ENCODE peak calls at places on chromosomes 13 and 19, in ten cellular contexts. Z, S, E, P, K, T, M, W, I and C are unnamed samples.

GRCh38 chr19:19040417-19040816 is 7.0 kb downstream of the ARMC6 start:
- DNase-seq in T (no peak), P (peak; percentile 91), S (peak; percentile 85), M (peak; percentile 50), E (peak; percentile 38), W (no peak), Z (no peak), I (peak; percentile 80), K (peak; percentile 89), C (peak; percentile 61)

GRCh38 chr13:81609335-81609734 is 1268.4 kb upstream of the SPRY2 start:
- DNase-seq in Z (no peak), I (no peak), P (no peak), E (no peak), K (no peak), T (no peak), S (no peak), M (no peak), W (no peak), C (no peak)

GRCh38 chr13:66657165-66657895 is 572.8 kb downstream of the PCDH9 start:
- DNase-seq in S (peak; percentile 80), I (peak; percentile 55), T (peak; percentile 97), W (peak; percentile 25), E (no peak), K (peak; percentile 66), P (peak; percentile 98), Z (peak; percentile 70), M (peak; percentile 58), C (no peak)

GRCh38 chr13:74464656-74465055 is 330.5 kb upstream of the KLF12 start:
- DNase-seq in M (no peak), Z (no peak), W (no peak), P (no peak), I (no peak), K (no peak), S (no peak), T (no peak), E (no peak), C (no peak)

GRCh38 chr13:95050800-95051620 is 250.2 kb downstream of the ABCC4 start:
- DNase-seq in W (no peak), M (no peak), E (no peak), T (no peak), S (no peak), I (no peak), Z (no peak), P (no peak), K (no peak), C (no peak)

GRCh38 chr19:45640849-45641273 is 1.7 kb upstream of the EML2 start:
- DNase-seq in S (peak; percentile 50), K (no peak), E (no peak), T (no peak), P (no peak), I (peak; percentile 58), W (no peak), M (no peak), Z (peak; percentile 77), C (peak; percentile 65)

GRCh38 chr13:96229356-96229755 is 139.4 kb downstream of the HS6ST3 start:
- DNase-seq in W (no peak), P (no peak), M (no peak), K (no peak), T (peak; percentile 38), E (no peak), S (no peak), I (no peak), Z (peak; percentile 48), C (no peak)

GRCh38 chr19:29680447-29680846 is 15.2 kb downstream of the PLEKHF1 start:
- DNase-seq in K (no peak), E (no peak), S (peak; percentile 62), Z (no peak), M (no peak), W (no peak), T (no peak), I (no peak), P (no peak), C (peak; percentile 64)

GRCh38 chr19:48510421-48511268 is 990 bp downstream of the LMTK3 start:
- DNase-seq in T (peak; percentile 43), I (peak; percentile 72), E (peak; percentile 44), K (peak; percentile 82), S (peak; percentile 67), W (no peak), P (peak; percentile 39), M (peak; percentile 79), Z (no peak), C (peak; percentile 71)

GRCh38 chr19:6060600-6061391 is 49.5 kb downstream of the RFX2 start:
- DNase-seq in P (peak; percentile 16), M (no peak), W (no peak), Z (no peak), S (no peak), I (peak; percentile 8), E (no peak), K (no peak), T (peak; percentile 61), C (no peak)

GRCh38 chr13:19089315-19089714 is 92.3 kb downstream of the TUBA3C start:
- DNase-seq in E (no peak), P (no peak), Z (no peak), W (no peak), K (no peak), I (no peak), S (no peak), T (no peak), M (no peak), C (no peak)

GRCh38 chr19:30144794-30145193 is 202.8 kb downstream of the URI1 start:
- DNase-seq in M (no peak), K (no peak), I (no peak), S (no peak), T (no peak), Z (no peak), E (no peak), P (no peak), W (no peak), C (no peak)

GRCh38 chr13:65966991-65967451 is 1263.1 kb downstream of the PCDH9 start:
- DNase-seq in W (peak; percentile 10), E (no peak), P (peak; percentile 45), I (no peak), Z (peak; percentile 60), K (no peak), M (no peak), S (no peak), T (peak; percentile 36), C (no peak)

GRCh38 chr19:5192568-5192967 is 148.0 kb downstream of the PTPRS start:
- DNase-seq in P (no peak), K (no peak), W (no peak), I (no peak), E (no peak), T (no peak), S (no peak), Z (no peak), M (no peak), C (no peak)

GRCh38 chr19:43533546-43534304 is 737 bp downstream of the ZNF575 start:
- DNase-seq in S (peak; percentile 99), I (peak; percentile 97), T (peak; percentile 100), W (peak; percentile 92), E (peak; percentile 99), K (peak; percentile 100), P (peak; percentile 99), M (peak; percentile 99), Z (peak; percentile 98), C (peak; percentile 98)

GRCh38 chr19:43534305-43534612 is 1.3 kb downstream of the ZNF575 start:
- DNase-seq in Z (no peak), I (no peak), T (no peak), S (no peak), W (no peak), M (no peak), K (no peak), P (no peak), E (no peak), C (no peak)

GRCh38 chr19:43534811-43535761 is 2.1 kb downstream of the ZNF575 start:
- DNase-seq in E (peak; percentile 36), I (peak; percentile 72), M (peak; percentile 81), P (peak; percentile 61), T (peak; percentile 66), S (peak; percentile 68), Z (no peak), K (peak; percentile 87), W (peak; percentile 59), C (peak; percentile 67)

GRCh38 chr19:43532571-43532961 is 422 bp upstream of the ZNF575 start:
- DNase-seq in I (peak; percentile 23), E (peak; percentile 19), Z (peak; percentile 65), W (peak; percentile 79), K (peak; percentile 80), M (peak; percentile 79), S (peak; percentile 73), T (no peak), P (no peak), C (no peak)

GRCh38 chr19:43532962-43533545 is at the start of gene ZNF575:
- DNase-seq in E (peak; percentile 74), W (peak; percentile 95), S (peak; percentile 87), Z (peak; percentile 87), P (peak; percentile 95), I (peak; percentile 85), M (peak; percentile 94), T (peak; percentile 96), K (peak; percentile 94), C (peak; percentile 94)
- TF ChIP-seq POLR2A in E (peak; percentile 28), W (peak; percentile 79), S (no peak), Z (no peak), P (no peak), I (peak; percentile 54), M (no peak), T (no peak), K (no peak), C (no peak)

GRCh38 chr19:42403586-42403985 is 13.5 kb upstream of the CNFN start:
- DNase-seq in M (no peak), W (no peak), K (no peak), T (no peak), S (no peak), I (no peak), Z (no peak), P (no peak), E (no peak), C (no peak)
- H3K27ac ChIP-seq in M (no peak overlapping the region), W (no peak overlapping the region), K (no peak overlapping the region), T (no peak overlapping the region), S (no peak overlapping the region), I (no peak overlapping the region), Z (no peak overlapping the region), P (no peak overlapping the region), E (no peak overlapping the region), C (no peak overlapping the region)

GRCh38 chr19:13010038-13010991 is 15.0 kb downstream of the NFIX start:
- DNase-seq in T (no peak), M (peak; percentile 75), Z (no peak), K (no peak), I (no peak), W (no peak), E (no peak), S (peak; percentile 82), P (no peak), C (no peak)
- TF ChIP-seq POLR2A in T (no peak), M (no peak), Z (no peak), K (no peak), I (no peak), W (no peak), E (no peak), S (no peak), P (no peak), C (no peak)

DNA sequence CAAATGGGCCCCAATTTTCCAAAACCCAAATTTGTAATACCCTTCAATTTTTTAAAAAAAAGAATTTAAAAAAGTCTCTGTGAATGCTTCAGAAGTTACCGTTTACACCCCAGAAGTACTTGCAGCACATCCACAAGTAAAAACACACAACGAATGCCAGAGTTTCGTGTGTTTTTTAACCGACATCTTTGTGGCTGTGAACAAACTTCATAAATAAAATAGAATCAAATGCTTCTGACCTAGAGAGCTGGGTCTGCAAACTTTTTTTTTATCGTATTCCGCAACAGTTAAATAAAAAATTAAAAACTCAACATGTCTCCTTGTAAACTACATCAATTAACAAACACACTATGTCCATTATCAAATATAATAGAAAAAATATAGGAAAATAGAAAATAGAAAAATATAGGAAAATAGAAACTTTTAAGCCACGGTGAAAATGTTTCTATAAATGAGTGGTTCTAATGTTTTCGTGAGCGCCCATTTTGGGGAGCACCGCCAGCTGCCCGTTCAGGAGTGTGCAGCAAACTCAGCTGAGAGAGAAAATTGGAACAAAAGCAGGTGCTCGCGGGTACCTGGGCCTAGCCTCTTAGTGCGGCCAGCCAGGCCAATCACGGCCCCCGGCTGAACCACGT is 384 bp upstream of the PDX1 start:
- DNase-seq in S (no peak), W (no peak), E (no peak), K (no peak), I (no peak), M (no peak), T (no peak), P (no peak), Z (peak; percentile 45), C (peak; percentile 65)
- H3K27ac ChIP-seq in S (no peak overlapping the region), W (no peak overlapping the region), E (no peak overlapping the region), K (no peak overlapping the region), I (peak overlapping the region; percentile 90), M (no peak overlapping the region), T (no peak overlapping the region), P (no peak overlapping the region), Z (no peak overlapping the region), C (no peak overlapping the region)